ENCODE peak calls at places on chromosome 22, in seven cellular contexts. F, O, D, K, C, P and T are unnamed samples.

GRCh38 chr22:47046411-47047065 is 284.1 kb downstream of the TBC1D22A start:
- DNase-seq in O (no peak), F (no peak), K (no peak), C (peak), D (no peak), P (peak), T (peak)

GRCh38 chr22:23720855-23721254 is 30.0 kb downstream of the RGL4 start:
- DNase-seq in D (no peak), O (no peak), C (no peak), F (no peak), K (no peak), P (no peak), T (no peak)

GRCh38 chr22:38700271-38700788 is 413 bp downstream of the JOSD1 start:
- DNase-seq in C (peak), K (peak), P (peak), D (peak), O (no peak), F (no peak), T (peak)

GRCh38 chr22:35910013-35910860 is 118.4 kb downstream of the RBFOX2 start:
- DNase-seq in P (no peak), C (no peak), K (no peak), D (no peak), F (no peak), O (no peak), T (no peak)

GRCh38 chr22:23386822-23387580 is 193.1 kb downstream of the IGLL1 start:
- DNase-seq in D (no peak), F (no peak), K (no peak), P (no peak), C (no peak), O (no peak), T (no peak)

GRCh38 chr22:26172389-26172990 is 3.2 kb downstream of the SEZ6L start:
- DNase-seq in O (no peak), C (peak), D (peak), P (no peak), F (no peak), K (no peak), T (peak)

GRCh38 chr22:43421914-43422615 is 10.3 kb downstream of the MPPED1 start:
- DNase-seq in O (no peak), K (no peak), P (no peak), C (no peak), F (no peak), D (no peak), T (no peak)

GRCh38 chr22:19146215-19146968 is 1.9 kb upstream of the ESS2 start:
- DNase-seq in P (no peak), K (no peak), D (no peak), C (no peak), F (no peak), O (no peak), T (no peak)

GRCh38 chr22:34761111-34761510 is 304.8 kb upstream of the ISX start:
- DNase-seq in O (no peak), F (no peak), D (no peak), C (no peak), K (no peak), P (no peak), T (no peak)

GRCh38 chr22:43883012-43883661 is 8.7 kb downstream of the PNPLA5 start:
- DNase-seq in P (no peak), D (peak), K (peak), O (no peak), C (peak), F (no peak), T (peak)

GRCh38 chr22:43197271-43197941 is 10.5 kb upstream of the TTLL12 start:
- DNase-seq in P (peak), C (no peak), F (no peak), D (no peak), K (no peak), O (no peak), T (no peak)

GRCh38 chr22:49079027-49079725 is 748.5 kb downstream of the BRD1 start:
- DNase-seq in F (no peak), K (no peak), O (no peak), D (no peak), P (no peak), C (peak), T (no peak)

GRCh38 chr22:26672060-26672471 is 14.7 kb downstream of the MIAT start:
- DNase-seq in K (no peak), C (no peak), F (no peak), O (no peak), D (peak), P (no peak), T (no peak)

GRCh38 chr22:40898850-40899357 is 37.0 kb upstream of the DNAJB7 start:
- DNase-seq in P (no peak), O (no peak), F (no peak), C (no peak), K (no peak), D (no peak), T (peak)

GRCh38 chr22:43530864-43531201 is 119.0 kb downstream of the MPPED1 start:
- DNase-seq in F (no peak), C (no peak), P (no peak), D (no peak), K (no peak), O (no peak), T (no peak)

GRCh38 chr22:43090130-43090789 is 1.1 kb upstream of the TTLL1 start:
- DNase-seq in O (peak), P (peak), C (no peak), K (peak), D (peak), F (peak), T (peak)

GRCh38 chr22:49052023-49052538 is 775.6 kb downstream of the BRD1 start:
- DNase-seq in P (no peak), O (no peak), D (no peak), F (no peak), C (no peak), K (no peak), T (peak)

GRCh38 chr22:28171135-28171534 is 252.1 kb upstream of the PITPNB start:
- DNase-seq in K (no peak), F (no peak), O (no peak), C (no peak), D (no peak), P (no peak), T (no peak)

GRCh38 chr22:40436460-40437431 is 66.4 kb downstream of the SGSM3 start:
- DNase-seq in F (no peak), O (no peak), P (no peak), D (peak), K (no peak), C (no peak), T (peak)

GRCh38 chr22:31346255-31346732 is at the start of gene PATZ1:
- DNase-seq in P (peak), D (peak), F (peak), O (no peak), K (peak), C (peak), T (peak)

GRCh38 chr22:27673839-27674238 is 127.7 kb downstream of the MN1 start:
- DNase-seq in D (no peak), C (peak), F (no peak), P (peak), O (no peak), K (no peak), T (no peak)

GRCh38 chr22:24951942-24952836 is at the start of gene KIAA1671:
- DNase-seq in O (peak), C (peak), D (peak), F (peak), K (peak), P (peak), T (peak)

GRCh38 chr22:24954856-24955255 is 2.3 kb downstream of the KIAA1671 start:
- DNase-seq in D (no peak), K (no peak), O (no peak), C (no peak), P (no peak), F (no peak), T (no peak)

GRCh38 chr22:24952837-24953293 is 349 bp downstream of the KIAA1671 start:
- DNase-seq in P (peak), C (peak), F (no peak), K (peak), D (peak), O (no peak), T (peak)

GRCh38 chr22:24953294-24954113 is 988 bp downstream of the KIAA1671 start:
- DNase-seq in C (no peak), P (peak), O (no peak), K (peak), D (peak), F (no peak), T (peak)

DNA sequence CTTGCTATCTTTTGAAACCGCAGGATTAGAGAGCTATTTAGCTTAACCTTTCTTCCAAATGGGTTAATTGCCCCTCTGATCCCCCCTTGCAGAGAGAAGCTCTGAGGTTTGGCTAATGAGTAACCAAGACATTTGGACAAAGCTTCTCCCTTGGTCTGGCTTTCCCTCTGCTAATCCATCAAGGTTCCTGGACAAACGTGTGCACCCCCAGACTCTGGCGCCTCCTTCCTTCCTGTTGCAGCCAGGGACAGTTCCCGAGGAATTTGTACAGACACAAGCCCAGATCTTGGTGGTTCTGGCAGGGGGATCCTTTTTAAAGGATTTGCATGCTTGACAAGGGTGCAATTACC is 1.6 kb downstream of the KIAA1671 start:
- DNase-seq in D (no peak), F (no peak), K (no peak), P (no peak), C (no peak), O (no peak), T (peak)
- H3K4me3 ChIP-seq in D (no peak), F (peak), K (peak), P (peak), C (peak), O (peak), T (peak)

DNA sequence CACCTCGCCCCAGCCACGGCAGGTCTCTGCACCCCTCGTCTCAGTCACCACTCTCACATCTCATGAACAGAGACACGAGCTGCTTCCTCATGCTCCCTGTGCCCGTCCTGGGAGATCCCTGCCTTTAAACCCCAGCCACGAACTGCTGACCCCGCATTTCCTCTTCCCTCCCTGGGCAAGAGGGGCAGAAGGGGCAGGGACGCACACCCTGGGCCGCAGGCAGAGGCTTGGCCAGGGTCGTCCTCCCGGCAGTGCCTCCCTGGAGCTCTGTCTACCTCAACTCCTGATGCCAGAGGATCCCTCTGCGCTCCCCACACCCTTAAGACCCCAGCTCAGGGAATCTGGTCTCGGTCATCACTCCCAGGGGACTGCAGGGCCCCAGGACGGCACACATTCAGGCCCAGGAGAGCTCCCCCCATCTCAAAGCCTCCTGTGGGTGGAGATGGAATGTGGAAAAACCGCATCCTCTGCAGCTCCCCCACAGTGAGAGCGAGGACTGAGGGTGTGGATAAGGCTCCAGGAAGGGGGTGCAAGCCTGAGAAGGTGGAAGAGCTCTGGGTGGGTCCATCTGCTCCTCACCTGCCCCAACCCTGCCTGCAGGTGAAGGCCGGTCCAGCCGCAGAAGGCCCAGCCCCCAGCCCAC is 1.2 kb downstream of the BID start:
- DNase-seq in F (no peak), C (no peak), K (no peak), P (no peak), O (no peak), D (no peak), T (no peak)
- H3K27ac ChIP-seq in F (no peak), C (no peak), K (no peak), P (no peak), O (no peak), D (no peak), T (no peak)

DNA sequence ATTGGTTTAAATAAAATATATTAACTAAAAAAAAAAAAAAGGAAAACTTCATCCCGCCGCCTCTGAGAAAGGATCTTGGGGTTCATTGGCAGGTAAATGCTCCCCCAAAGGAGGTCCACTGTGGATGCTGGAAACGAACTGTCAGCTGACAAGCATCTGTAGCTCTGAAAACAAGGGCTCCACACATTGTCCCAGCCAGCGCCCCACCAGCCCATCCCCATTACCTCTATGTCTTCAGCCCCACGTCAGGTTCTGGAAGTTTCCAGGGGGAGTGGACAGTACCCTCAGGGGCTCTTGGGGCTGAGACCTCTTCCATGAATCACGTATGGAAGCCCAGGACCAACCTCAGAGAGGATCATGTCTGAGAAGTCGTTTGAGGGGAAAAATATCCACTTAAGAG is 66.4 kb upstream of the WNT7B start:
- DNase-seq in D (no peak), C (no peak), P (no peak), F (no peak), O (no peak), K (peak), T (no peak)
- H3K4me3 ChIP-seq in D (no peak), C (peak), P (peak), F (peak), O (peak), K (peak), T (no peak)

DNA sequence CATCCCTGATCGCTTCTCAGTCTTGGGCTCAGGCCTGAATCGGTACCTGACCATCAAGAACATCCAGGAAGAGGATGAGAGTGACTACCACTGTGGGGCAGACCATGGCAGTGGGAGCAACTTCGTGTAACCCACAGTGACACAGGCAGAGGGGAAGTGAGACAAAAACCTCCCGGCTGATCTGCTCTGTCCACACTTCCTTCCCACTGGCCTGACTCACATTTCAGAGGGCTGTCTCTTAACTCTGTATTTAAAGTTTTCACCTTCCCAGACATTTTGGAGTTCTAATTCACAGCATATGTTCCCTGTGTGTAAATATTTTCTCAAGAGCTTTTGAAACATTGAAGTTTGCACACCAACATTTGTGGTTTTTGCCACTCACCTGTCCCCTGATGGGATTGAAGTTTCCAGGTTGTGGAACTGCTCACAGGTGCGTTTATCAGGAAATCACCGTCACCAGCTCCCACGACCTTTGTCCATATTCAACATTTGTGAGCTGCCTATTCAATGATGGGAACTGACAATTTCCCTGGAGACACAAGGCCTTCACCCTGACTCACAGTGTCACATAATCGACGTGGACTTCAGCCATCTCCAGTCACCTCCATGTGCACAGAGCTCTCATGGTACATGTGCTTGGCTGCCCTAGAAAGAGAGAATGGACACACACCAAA is 99.2 kb downstream of the VPREB1 start:
- DNase-seq in O (no peak), D (peak), F (no peak), C (no peak), K (no peak), P (no peak), T (peak)
- H3K27ac ChIP-seq in O (no peak), D (no peak), F (no peak), C (no peak), K (no peak), P (no peak), T (no peak)

GRCh38 chr22:21031545-21032036 is 770 bp downstream of the SLC7A4 start:
- DNase-seq in D (no peak), F (no peak), C (no peak), P (no peak), K (no peak), O (no peak), T (no peak)

GRCh38 chr22:21030621-21031544 is 1.5 kb downstream of the SLC7A4 start:
- DNase-seq in D (no peak), O (no peak), F (no peak), P (no peak), K (no peak), C (no peak), T (no peak)

GRCh38 chr22:21033895-21034294 is 1.5 kb upstream of the SLC7A4 start:
- DNase-seq in P (no peak), F (no peak), C (no peak), K (no peak), D (no peak), O (no peak), T (no peak)

GRCh38 chr22:21032843-21033688 is 705 bp upstream of the SLC7A4 start:
- DNase-seq in P (no peak), F (no peak), D (no peak), C (no peak), K (no peak), O (no peak), T (no peak)

DNA sequence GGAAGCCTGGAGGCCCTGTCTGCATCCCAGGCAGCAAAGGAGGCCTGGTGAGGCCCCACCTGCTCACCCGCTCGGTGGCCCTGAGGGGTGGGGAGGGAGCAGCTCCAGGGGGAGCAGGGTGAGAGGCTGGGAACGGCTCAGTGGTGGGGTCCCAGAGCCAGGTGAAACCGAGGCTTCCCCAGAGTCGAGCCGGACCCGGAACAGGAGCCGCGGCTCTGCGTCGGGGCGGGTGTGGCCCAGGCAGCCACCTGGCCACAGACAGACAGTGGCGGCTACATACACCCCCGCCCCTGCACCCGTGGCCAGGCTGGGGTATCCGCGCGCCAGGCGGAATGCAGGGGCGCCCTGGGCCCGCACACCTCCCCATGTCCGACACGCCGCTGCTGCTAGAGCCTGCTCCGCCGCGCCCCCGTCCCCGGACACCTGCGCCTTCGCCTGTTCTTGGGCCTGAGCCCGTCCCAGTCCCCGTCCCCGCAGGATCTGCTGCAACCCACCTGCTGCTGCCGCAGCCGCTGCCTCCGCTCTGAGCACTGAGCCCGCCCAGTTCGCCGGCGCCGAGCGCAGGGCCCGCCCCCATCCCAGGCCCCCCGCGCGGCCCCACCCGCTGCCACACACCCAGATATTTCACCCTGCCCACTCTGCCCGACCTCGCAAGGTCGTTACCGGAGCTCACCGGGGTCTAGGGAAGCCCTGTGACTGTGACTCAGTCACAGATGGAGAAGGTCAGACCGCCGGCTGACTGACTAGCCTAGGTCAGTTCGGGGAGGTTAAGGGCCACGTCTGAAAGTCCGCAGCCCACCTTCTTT is at the start of gene SLC7A4:
- DNase-seq in K (peak), C (no peak), F (no peak), D (peak), O (no peak), P (no peak), T (no peak)
- H3K4me3 ChIP-seq in K (peak), C (peak), F (peak), D (no peak), O (peak), P (peak), T (no peak)

DNA sequence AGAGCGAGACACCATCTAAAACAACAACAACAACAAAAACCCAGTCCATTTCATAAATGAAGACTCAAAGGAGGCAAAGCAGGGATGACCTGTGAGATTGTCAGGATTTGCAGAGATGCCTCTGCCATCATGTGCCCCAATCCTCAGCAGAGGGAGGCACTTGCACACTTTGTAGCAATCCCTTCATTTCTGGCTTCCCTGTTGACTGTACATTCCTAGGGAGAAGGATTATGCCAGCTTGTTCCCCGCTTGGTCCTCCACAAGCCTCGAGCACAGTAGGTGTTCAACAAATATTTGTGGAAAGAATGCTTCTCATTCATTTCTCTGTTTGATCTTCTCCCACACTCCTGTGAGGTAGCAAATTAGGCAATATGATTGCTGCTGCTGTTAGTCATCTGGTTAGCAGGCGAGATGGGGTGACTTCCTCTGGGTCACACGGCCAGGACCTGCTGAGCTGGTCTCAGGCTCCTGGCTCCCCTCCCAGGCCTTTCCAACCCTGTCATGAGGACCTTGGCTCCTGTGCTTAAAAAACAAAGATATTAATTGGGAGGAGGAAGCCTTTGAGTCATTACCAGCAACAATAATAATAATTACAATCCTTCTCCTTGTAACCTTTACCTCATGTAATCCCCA is 34.1 kb downstream of the LIF start:
- DNase-seq in D (peak), C (peak), O (no peak), F (peak), K (peak), P (peak), T (peak)
- H3K27ac ChIP-seq in D (no peak), C (no peak), O (no peak), F (no peak), K (peak), P (no peak), T (peak)

DNA sequence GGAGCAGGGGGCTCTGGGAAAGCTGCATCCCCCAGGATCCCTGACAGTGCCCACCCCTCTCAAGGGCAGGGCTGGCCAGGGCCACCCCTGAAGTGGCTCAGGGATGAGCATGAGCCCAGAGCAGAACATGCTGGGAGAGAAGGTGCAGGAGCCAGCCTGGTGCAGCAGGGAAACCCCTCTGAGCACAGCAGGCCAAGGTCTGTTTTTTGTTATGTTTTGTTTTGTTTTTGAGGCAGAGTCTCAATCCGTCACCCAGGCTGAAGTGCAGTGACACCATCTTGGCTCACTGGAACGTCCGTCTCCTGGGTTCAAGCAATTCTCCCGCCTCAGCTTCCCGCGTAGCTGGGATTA is 792 bp upstream of the SBF1 start:
- DNase-seq in D (no peak), F (no peak), P (no peak), K (no peak), O (no peak), C (no peak), T (no peak)
- H3K4me3 ChIP-seq in D (no peak), F (peak), P (peak), K (peak), O (peak), C (peak), T (no peak)

GRCh38 chr22:37079158-37079557 is 27.6 kb downstream of the KCTD17 start:
- DNase-seq in P (no peak), K (no peak), C (no peak), O (no peak), F (no peak), D (no peak), T (no peak)
- H3K27ac ChIP-seq in P (no peak), K (no peak), C (no peak), O (no peak), F (no peak), D (no peak), T (peak)